ENCODE peak calls at places on chromosomes 1 and 21, in five cellular contexts. E, R, J, P and Z are unnamed samples.

GRCh38 chr1:201904579-201904978 is 15.9 kb downstream of the SHISA4 start:
- DNase-seq in E (peak), R (no peak), J (no peak), P (peak), Z (no peak)

GRCh38 chr21:45590246-45590725 is 48.0 kb upstream of the SLC19A1 start:
- DNase-seq in E (no peak), R (peak), J (peak), P (peak), Z (peak)

GRCh38 chr1:92922378-92923035 is 38.8 kb downstream of the DIPK1A start:
- DNase-seq in E (no peak), R (no peak), J (no peak), P (peak), Z (no peak)

GRCh38 chr1:111274653-111275052 is 16.0 kb upstream of the CHIA start:
- DNase-seq in E (no peak), R (no peak), J (no peak), P (no peak), Z (no peak)

GRCh38 chr1:147247656-147248238 is 5.3 kb downstream of the CHD1L start:
- DNase-seq in E (no peak), R (no peak), J (no peak), P (no peak), Z (no peak)

GRCh38 chr1:182674346-182675246 is 9.8 kb downstream of the RGS8 start:
- DNase-seq in E (no peak), R (peak), J (no peak), P (no peak), Z (peak)

GRCh38 chr1:207811920-207812720 is 60.3 kb downstream of the CD46 start:
- DNase-seq in E (peak), R (peak), J (peak), P (peak), Z (peak)

GRCh38 chr1:97245682-97246081 is 524.1 kb downstream of the PTBP2 start:
- DNase-seq in E (no peak), R (no peak), J (no peak), P (no peak), Z (no peak)

GRCh38 chr1:205263580-205264190 is 35.9 kb downstream of the TMCC2 start:
- DNase-seq in E (no peak), R (no peak), J (no peak), P (peak), Z (no peak)

GRCh38 chr1:203791498-203791897 is 3.9 kb upstream of the ZBED6 start:
- DNase-seq in E (no peak), R (no peak), J (no peak), P (peak), Z (no peak)

GRCh38 chr21:45427331-45428271 is 22.6 kb downstream of the COL18A1 start:
- DNase-seq in E (peak), R (peak), J (peak), P (peak), Z (peak)

GRCh38 chr1:214328770-214329455 is 48.0 kb downstream of the SMYD2 start:
- DNase-seq in E (peak), R (peak), J (no peak), P (peak), Z (peak)

GRCh38 chr1:244065960-244066388 is 14.9 kb downstream of the ZBTB18 start:
- DNase-seq in E (no peak), R (no peak), J (no peak), P (peak), Z (no peak)

GRCh38 chr1:244248426-244248825 is 197.3 kb downstream of the ZBTB18 start:
- DNase-seq in E (no peak), R (no peak), J (no peak), P (no peak), Z (no peak)

GRCh38 chr1:108049083-108049819 is 84.3 kb upstream of the VAV3 start:
- DNase-seq in E (no peak), R (peak), J (no peak), P (peak), Z (peak)

GRCh38 chr1:161486806-161487482 is 18.3 kb upstream of the FCGR2A start:
- DNase-seq in E (no peak), R (no peak), J (no peak), P (peak), Z (no peak)

GRCh38 chr1:75615664-75616435 is 4.9 kb upstream of the SLC44A5 start:
- DNase-seq in E (no peak), R (peak), J (peak), P (peak), Z (peak)